ENCODE peak calls at places on chromosome 12, in nine cellular contexts. One of them, this sample, is unnamed.

GRCh38 chr12:130026608-130027176 is 122.9 kb upstream of the TMEM132D start:
- DNase-seq in A549: peak; percentile 40
- DNase-seq in IMR-90: no peak
- DNase-seq in endothelial cell of umbilical vein: no peak
- DNase-seq in HCT116: no peak
- DNase-seq in adrenal gland: peak; percentile 31
- DNase-seq in heart left ventricle: no peak
- DNase-seq in GM12878: no peak
- DNase-seq in HepG2: peak; percentile 21
- DNase-seq in this sample: no peak

GRCh38 chr12:119198440-119198839 is 19.7 kb downstream of the HSPB8 start:
- DNase-seq in HCT116: no peak
- DNase-seq in A549: no peak
- DNase-seq in endothelial cell of umbilical vein: no peak
- DNase-seq in GM12878: no peak
- DNase-seq in adrenal gland: no peak
- DNase-seq in HepG2: no peak
- DNase-seq in IMR-90: peak; percentile 12
- DNase-seq in heart left ventricle: no peak
- DNase-seq in this sample: no peak

GRCh38 chr12:27999521-27999920 is 27.0 kb upstream of the PTHLH start:
- DNase-seq in A549: no peak
- DNase-seq in IMR-90: peak; percentile 74
- DNase-seq in heart left ventricle: no peak
- DNase-seq in endothelial cell of umbilical vein: no peak
- DNase-seq in HepG2: no peak
- DNase-seq in adrenal gland: no peak
- DNase-seq in GM12878: no peak
- DNase-seq in HCT116: no peak
- DNase-seq in this sample: no peak

GRCh38 chr12:112843272-112843671 is 51.7 kb downstream of the RPH3A start:
- DNase-seq in GM12878: no peak
- DNase-seq in HepG2: no peak
- DNase-seq in endothelial cell of umbilical vein: no peak
- DNase-seq in A549: no peak
- DNase-seq in heart left ventricle: no peak
- DNase-seq in adrenal gland: no peak
- DNase-seq in IMR-90: no peak
- DNase-seq in HCT116: no peak
- DNase-seq in this sample: no peak

GRCh38 chr12:46395308-46395707 is 22.7 kb upstream of the SLC38A2 start:
- DNase-seq in adrenal gland: no peak
- DNase-seq in A549: no peak
- DNase-seq in HepG2: no peak
- DNase-seq in HCT116: no peak
- DNase-seq in GM12878: no peak
- DNase-seq in IMR-90: no peak
- DNase-seq in heart left ventricle: no peak
- DNase-seq in endothelial cell of umbilical vein: no peak
- DNase-seq in this sample: no peak

GRCh38 chr12:65822732-65823480 is 1.4 kb upstream of the HMGA2 start:
- DNase-seq in adrenal gland: no peak
- DNase-seq in endothelial cell of umbilical vein: peak; percentile 57
- DNase-seq in IMR-90: peak; percentile 79
- DNase-seq in HCT116: peak; percentile 84
- DNase-seq in heart left ventricle: peak; percentile 5
- DNase-seq in A549: peak; percentile 69
- DNase-seq in GM12878: no peak
- DNase-seq in HepG2: peak; percentile 91
- DNase-seq in this sample: peak; percentile 15

GRCh38 chr12:9109213-9109522 is 6.6 kb downstream of the A2M start:
- DNase-seq in GM12878: no peak
- DNase-seq in endothelial cell of umbilical vein: no peak
- DNase-seq in adrenal gland: no peak
- DNase-seq in heart left ventricle: no peak
- DNase-seq in HepG2: no peak
- DNase-seq in HCT116: no peak
- DNase-seq in IMR-90: no peak
- DNase-seq in A549: no peak
- DNase-seq in this sample: no peak

GRCh38 chr12:130574402-130574801 is 141.7 kb downstream of the RIMBP2 start:
- DNase-seq in IMR-90: no peak
- DNase-seq in endothelial cell of umbilical vein: no peak
- DNase-seq in A549: no peak
- DNase-seq in GM12878: peak; percentile 59
- DNase-seq in HCT116: no peak
- DNase-seq in HepG2: no peak
- DNase-seq in heart left ventricle: no peak
- DNase-seq in adrenal gland: no peak
- DNase-seq in this sample: no peak

GRCh38 chr12:3523058-3523457 is 32.1 kb downstream of the PRMT8 start:
- DNase-seq in adrenal gland: no peak
- DNase-seq in GM12878: no peak
- DNase-seq in HCT116: no peak
- DNase-seq in IMR-90: no peak
- DNase-seq in A549: no peak
- DNase-seq in endothelial cell of umbilical vein: no peak
- DNase-seq in HepG2: no peak
- DNase-seq in heart left ventricle: no peak
- DNase-seq in this sample: no peak

GRCh38 chr12:98894412-98895085 is 249.5 kb downstream of the APAF1 start:
- DNase-seq in HepG2: no peak
- DNase-seq in IMR-90: no peak
- DNase-seq in GM12878: no peak
- DNase-seq in A549: no peak
- DNase-seq in heart left ventricle: no peak
- DNase-seq in endothelial cell of umbilical vein: no peak
- DNase-seq in HCT116: no peak
- DNase-seq in adrenal gland: peak; percentile 12
- DNase-seq in this sample: peak; percentile 21

GRCh38 chr12:127546721-127547505 is 720.1 kb upstream of the TMEM132C start:
- DNase-seq in heart left ventricle: no peak
- DNase-seq in IMR-90: no peak
- DNase-seq in HCT116: no peak
- DNase-seq in GM12878: no peak
- DNase-seq in HepG2: no peak
- DNase-seq in adrenal gland: no peak
- DNase-seq in A549: no peak
- DNase-seq in endothelial cell of umbilical vein: no peak
- DNase-seq in this sample: no peak

GRCh38 chr12:127823801-127824200 is 443.2 kb upstream of the TMEM132C start:
- DNase-seq in GM12878: no peak
- DNase-seq in HCT116: no peak
- DNase-seq in adrenal gland: no peak
- DNase-seq in heart left ventricle: no peak
- DNase-seq in HepG2: no peak
- DNase-seq in endothelial cell of umbilical vein: no peak
- DNase-seq in A549: no peak
- DNase-seq in IMR-90: no peak
- DNase-seq in this sample: no peak

GRCh38 chr12:751192-751827 is 1.1 kb upstream of the WNK1 start:
- DNase-seq in adrenal gland: peak; percentile 90
- DNase-seq in endothelial cell of umbilical vein: peak; percentile 97
- DNase-seq in heart left ventricle: peak; percentile 93
- DNase-seq in IMR-90: peak; percentile 96
- DNase-seq in HCT116: peak; percentile 93
- DNase-seq in GM12878: peak; percentile 94
- DNase-seq in HepG2: peak; percentile 91
- DNase-seq in A549: peak; percentile 94
- DNase-seq in this sample: peak; percentile 88

DNA sequence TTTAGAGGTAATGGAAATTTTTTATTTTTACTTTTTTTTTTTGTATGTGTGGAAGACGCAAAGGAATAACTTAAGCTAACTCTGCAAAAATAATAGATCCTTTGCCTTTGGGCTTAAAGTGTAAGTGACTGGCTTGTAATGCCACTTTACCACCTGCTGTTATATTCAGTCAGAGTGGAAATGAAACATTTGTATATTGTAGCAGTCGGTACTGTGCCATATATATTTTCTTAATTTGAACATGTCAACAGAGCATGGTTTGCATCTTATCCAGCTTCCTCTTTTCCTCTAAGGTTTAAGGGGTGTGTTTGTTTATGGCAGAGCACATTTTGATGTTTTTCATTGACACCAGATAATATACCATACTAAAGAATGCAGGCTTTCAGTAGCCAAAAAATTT is 176.6 kb downstream of the TRHDE start:
- DNase-seq in IMR-90: no peak
- DNase-seq in endothelial cell of umbilical vein: no peak
- DNase-seq in heart left ventricle: no peak
- DNase-seq in HepG2: no peak
- DNase-seq in HCT116: no peak
- DNase-seq in GM12878: no peak
- DNase-seq in A549: no peak
- DNase-seq in adrenal gland: no peak
- DNase-seq in this sample: no peak
- H3K4me1 ChIP-seq in IMR-90: no peaks in the 10 kb centered on the region
- H3K4me1 ChIP-seq in endothelial cell of umbilical vein: no peaks in the 10 kb centered on the region
- H3K4me1 ChIP-seq in heart left ventricle: no peaks in the 10 kb centered on the region
- H3K4me1 ChIP-seq in HepG2: no peaks in the 10 kb centered on the region
- H3K4me1 ChIP-seq in HCT116: no peaks in the 10 kb centered on the region
- H3K4me1 ChIP-seq in GM12878: no peaks in the 10 kb centered on the region
- H3K4me1 ChIP-seq in A549: no peaks in the 10 kb centered on the region
- H3K4me1 ChIP-seq in adrenal gland: no peaks in the 10 kb centered on the region
- H3K4me1 ChIP-seq in this sample: no peaks in the 10 kb centered on the region

GRCh38 chr12:95386056-95386455 is 87.9 kb upstream of the METAP2 start:
- DNase-seq in endothelial cell of umbilical vein: no peak
- DNase-seq in adrenal gland: no peak
- DNase-seq in heart left ventricle: no peak
- DNase-seq in GM12878: no peak
- DNase-seq in IMR-90: no peak
- DNase-seq in HCT116: no peak
- DNase-seq in HepG2: no peak
- DNase-seq in A549: no peak
- DNase-seq in this sample: no peak
- H3K4me3 ChIP-seq in endothelial cell of umbilical vein: no peak overlapping the region
- H3K4me3 ChIP-seq in adrenal gland: no peak overlapping the region
- H3K4me3 ChIP-seq in heart left ventricle: peak overlapping the region; percentile 57
- H3K4me3 ChIP-seq in GM12878: no peak overlapping the region
- H3K4me3 ChIP-seq in IMR-90: no peak overlapping the region
- H3K4me3 ChIP-seq in HCT116: no peak overlapping the region
- H3K4me3 ChIP-seq in HepG2: no peak overlapping the region
- H3K4me3 ChIP-seq in A549: no peak overlapping the region
- H3K4me3 ChIP-seq in this sample: peak overlapping the region; percentile 34

DNA sequence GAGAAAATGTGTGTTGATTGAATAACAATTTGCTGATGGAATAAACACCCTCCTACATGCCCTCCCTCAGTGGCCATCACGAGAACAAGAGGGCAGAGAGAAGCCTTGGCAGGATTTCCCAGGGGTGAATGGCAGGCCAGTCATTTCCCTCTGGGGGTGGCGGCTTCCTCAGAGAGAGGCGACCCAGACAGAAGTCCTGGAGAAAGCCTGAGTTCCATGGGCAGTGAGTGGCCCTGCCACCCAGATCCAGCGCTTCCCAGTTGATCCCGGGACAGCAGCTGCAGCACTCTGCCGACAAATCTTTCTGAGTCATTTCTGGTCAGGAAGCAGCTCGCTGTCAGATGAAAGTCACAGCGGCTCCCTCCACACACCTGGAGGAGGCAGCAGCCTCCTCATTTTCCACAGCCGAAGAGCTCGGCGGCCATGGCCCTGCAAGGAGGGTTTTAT is 123.0 kb downstream of the SCARB1 start:
- DNase-seq in heart left ventricle: no peak
- DNase-seq in A549: no peak
- DNase-seq in HCT116: peak; percentile 78
- DNase-seq in GM12878: no peak
- DNase-seq in endothelial cell of umbilical vein: peak; percentile 87
- DNase-seq in adrenal gland: peak; percentile 79
- DNase-seq in IMR-90: peak; percentile 66
- DNase-seq in HepG2: peak; percentile 71
- DNase-seq in this sample: no peak
- TF ChIP-seq POLR2A in heart left ventricle: no peak
- TF ChIP-seq POLR2A in A549: no peak
- TF ChIP-seq POLR2A in HCT116: no peak
- TF ChIP-seq POLR2A in GM12878: no peak
- TF ChIP-seq POLR2A in endothelial cell of umbilical vein: no peak
- TF ChIP-seq POLR2A in adrenal gland: no peak
- TF ChIP-seq POLR2A in IMR-90: no peak
- TF ChIP-seq POLR2A in HepG2: no peak
- TF ChIP-seq POLR2A in this sample: no peak

DNA sequence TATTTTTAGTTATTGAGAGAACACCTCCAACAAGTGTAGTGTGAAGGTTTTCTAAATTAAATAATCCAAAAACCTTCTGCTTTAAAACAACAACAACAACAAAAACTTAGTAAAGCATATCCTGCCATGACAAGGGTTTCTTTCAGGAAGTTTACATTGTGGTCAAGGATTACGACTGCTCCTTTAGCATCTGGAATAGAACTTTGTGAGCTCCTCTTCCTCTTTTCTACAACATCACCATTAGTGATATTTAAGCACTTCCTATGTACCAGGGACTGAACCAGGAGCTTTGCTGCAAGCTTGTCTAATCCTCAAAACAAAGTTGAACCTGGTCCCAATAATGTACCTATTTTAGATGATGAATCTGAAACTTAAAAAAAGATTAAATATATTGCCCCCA is 315.4 kb upstream of the KITLG start:
- DNase-seq in GM12878: no peak
- DNase-seq in HCT116: no peak
- DNase-seq in endothelial cell of umbilical vein: peak; percentile 27
- DNase-seq in heart left ventricle: no peak
- DNase-seq in IMR-90: peak; percentile 57
- DNase-seq in A549: no peak
- DNase-seq in adrenal gland: no peak
- DNase-seq in HepG2: no peak
- DNase-seq in this sample: no peak
- H3K4me1 ChIP-seq in GM12878: no peaks in the 10 kb centered on the region
- H3K4me1 ChIP-seq in HCT116: peaks cover 11% of the 10 kb centered on the region
- H3K4me1 ChIP-seq in endothelial cell of umbilical vein: peaks cover 31% of the 10 kb centered on the region
- H3K4me1 ChIP-seq in heart left ventricle: peaks cover 17% of the 10 kb centered on the region
- H3K4me1 ChIP-seq in IMR-90: peaks cover 12% of the 10 kb centered on the region
- H3K4me1 ChIP-seq in A549: no peaks in the 10 kb centered on the region
- H3K4me1 ChIP-seq in adrenal gland: no peaks in the 10 kb centered on the region
- H3K4me1 ChIP-seq in HepG2: no peaks in the 10 kb centered on the region
- H3K4me1 ChIP-seq in this sample: no peaks in the 10 kb centered on the region

GRCh38 chr12:124380793-124381453 is 86.0 kb downstream of the RFLNA start:
- DNase-seq in endothelial cell of umbilical vein: peak; percentile 25
- DNase-seq in A549: no peak
- DNase-seq in adrenal gland: no peak
- DNase-seq in IMR-90: no peak
- DNase-seq in GM12878: no peak
- DNase-seq in HCT116: no peak
- DNase-seq in HepG2: no peak
- DNase-seq in heart left ventricle: no peak
- DNase-seq in this sample: no peak
- H3K4me3 ChIP-seq in endothelial cell of umbilical vein: no peak overlapping the region
- H3K4me3 ChIP-seq in A549: peak overlapping the region; percentile 20
- H3K4me3 ChIP-seq in adrenal gland: no peak overlapping the region
- H3K4me3 ChIP-seq in IMR-90: no peak overlapping the region
- H3K4me3 ChIP-seq in GM12878: no peak overlapping the region
- H3K4me3 ChIP-seq in HCT116: no peak overlapping the region
- H3K4me3 ChIP-seq in HepG2: no peak overlapping the region
- H3K4me3 ChIP-seq in heart left ventricle: no peak overlapping the region
- H3K4me3 ChIP-seq in this sample: no peak overlapping the region

This sample was measured in ovary.